ENCODE peak calls at places on chromosomes 13 and 19, in four cellular contexts. B is GM23338, Z is GM12865, K is astrocyte of the cerebellum. G is an unnamed sample.

GRCh38 chr13:41061914-41062837 is 867 bp downstream of the WBP4 start:
- DNase-seq in B (peak; percentile 76), Z (no peak), K (peak; percentile 20), G (no peak)

GRCh38 chr13:28486144-28486543 is 8.8 kb downstream of the FLT1 start:
- DNase-seq in B (no peak), Z (no peak), K (no peak), G (no peak)

GRCh38 chr13:88153353-88153752 is 482.2 kb downstream of the SLITRK5 start:
- DNase-seq in B (no peak), Z (no peak), K (no peak), G (no peak)

GRCh38 chr13:30745917-30746686 is 10.8 kb downstream of the ALOX5AP start:
- DNase-seq in B (no peak), Z (no peak), K (no peak), G (no peak)

GRCh38 chr19:30539315-30539714 is 167.1 kb downstream of the ZNF536 start:
- DNase-seq in B (no peak), Z (no peak), K (no peak), G (no peak)

GRCh38 chr19:21328402-21328801 is 808 bp downstream of the ZNF708 start:
- DNase-seq in B (peak; percentile 65), Z (peak; percentile 23), K (no peak), G (no peak)

GRCh38 chr13:24995225-24995804 is 100.6 kb upstream of the PABPC3 start:
- DNase-seq in B (peak; percentile 96), Z (peak; percentile 84), K (peak; percentile 80), G (no peak)

GRCh38 chr19:48344892-48345291 is 18.8 kb downstream of the TMEM143 start:
- DNase-seq in B (peak; percentile 70), Z (no peak), K (no peak), G (no peak)

GRCh38 chr19:13100871-13101589 is 1.6 kb downstream of the LYL1 start:
- DNase-seq in B (peak; percentile 76), Z (no peak), K (no peak), G (no peak)

GRCh38 chr13:98050041-98050466 is 92.8 kb upstream of the FARP1 start:
- DNase-seq in B (no peak), Z (no peak), K (no peak), G (no peak)

GRCh38 chr19:4139614-4140236 is 13.7 kb upstream of the CREB3L3 start:
- DNase-seq in B (peak; percentile 83), Z (peak; percentile 77), K (no peak), G (no peak)

GRCh38 chr13:101399365-101399764 is 16.9 kb downstream of the NALCN start:
- DNase-seq in B (no peak), Z (no peak), K (no peak), G (no peak)

GRCh38 chr19:10379880-10380310 is 477 bp downstream of the TYK2 start:
- DNase-seq in B (no peak), Z (no peak), K (no peak), G (no peak)

GRCh38 chr19:29266603-29267002 is 53.7 kb upstream of the UQCRFS1 start:
- DNase-seq in B (no peak), Z (no peak), K (no peak), G (no peak)

GRCh38 chr13:48121733-48122132 is 26.8 kb upstream of the MED4 start:
- DNase-seq in B (no peak), Z (no peak), K (no peak), G (no peak)

GRCh38 chr13:32142956-32143375 is 111.4 kb downstream of the FRY start:
- DNase-seq in B (peak; percentile 82), Z (no peak), K (no peak), G (peak; percentile 96)

GRCh38 chr19:7928741-7929701 is 3.1 kb upstream of the CTXN1 start:
- DNase-seq in B (peak; percentile 89), Z (peak; percentile 72), K (peak; percentile 76), G (peak; percentile 35)

GRCh38 chr19:5753743-5754142 is 30.8 kb downstream of the PRR22 start:
- DNase-seq in B (no peak), Z (no peak), K (no peak), G (no peak)

GRCh38 chr19:34173145-34173956 is 1.0 kb downstream of the LSM14A start:
- DNase-seq in B (peak; percentile 92), Z (peak; percentile 36), K (peak; percentile 12), G (no peak)

GRCh38 chr13:107244241-107244640 is 676.3 kb upstream of the ARGLU1 start:
- DNase-seq in B (no peak), Z (no peak), K (no peak), G (no peak)

GRCh38 chr19:5466814-5467291 is 11.6 kb downstream of the ZNRF4 start:
- DNase-seq in B (no peak), Z (no peak), K (no peak), G (no peak)

GRCh38 chr19:3184847-3185481 is 766 bp upstream of the NCLN start:
- DNase-seq in B (peak; percentile 82), Z (peak; percentile 78), K (peak; percentile 46), G (no peak)

GRCh38 chr13:80828759-80829158 is 487.8 kb upstream of the SPRY2 start:
- DNase-seq in B (no peak), Z (no peak), K (no peak), G (no peak)

GRCh38 chr13:26785845-26786630 is 25.5 kb upstream of the GPR12 start:
- DNase-seq in B (peak; percentile 79), Z (peak; percentile 19), K (no peak), G (no peak)

GRCh38 chr13:46170268-46170667 is 11.7 kb downstream of the LCP1 start:
- DNase-seq in B (peak; percentile 34), Z (no peak), K (no peak), G (no peak)

GRCh38 chr13:46166947-46167610 is 14.9 kb downstream of the LCP1 start:
- DNase-seq in B (peak; percentile 7), Z (no peak), K (no peak), G (no peak)

GRCh38 chr13:46166221-46166584 is 15.8 kb downstream of the LCP1 start:
- DNase-seq in B (no peak), Z (peak; percentile 49), K (no peak), G (no peak)

GRCh38 chr13:46168818-46169217 is 13.2 kb downstream of the LCP1 start:
- DNase-seq in B (no peak), Z (no peak), K (no peak), G (no peak)

GRCh38 chr13:46168341-46168740 is 13.6 kb downstream of the LCP1 start:
- DNase-seq in B (no peak), Z (peak; percentile 76), K (no peak), G (no peak)
- H3K4me3 ChIP-seq in B (no peak overlapping the region), Z (peak overlapping the region; percentile 66), K (no peak overlapping the region), G (no peak overlapping the region)

GRCh38 chr19:38733493-38734175 is 10.6 kb downstream of the CAPN12 start:
- DNase-seq in B (no peak), Z (no peak), K (no peak), G (no peak)
- H3K4me3 ChIP-seq in B (peak overlapping the region; percentile 69), Z (no peak overlapping the region), K (no peak overlapping the region), G (no peak overlapping the region)

DNA sequence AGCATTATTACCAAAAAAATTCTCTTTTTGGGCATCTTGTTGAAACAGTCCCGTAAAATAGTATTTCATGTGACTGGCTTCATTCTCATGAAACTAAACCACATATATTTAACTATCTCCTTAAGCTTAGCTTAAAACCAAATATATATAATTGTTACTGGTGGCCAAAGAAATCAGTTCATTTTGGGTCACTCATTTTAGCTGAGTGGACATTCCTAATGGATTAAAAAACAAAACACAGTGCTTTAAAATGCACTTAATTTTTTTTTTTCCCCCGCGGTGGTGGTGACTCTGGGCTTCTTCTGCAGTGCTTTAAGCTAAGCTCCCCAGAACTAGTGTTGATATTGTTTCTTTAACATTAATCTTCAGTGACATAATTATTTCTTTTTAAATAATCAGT is 540.1 kb downstream of the GPC6 start:
- DNase-seq in B (no peak), Z (no peak), K (no peak), G (no peak)
- H3K4me3 ChIP-seq in B (no peak overlapping the region), Z (no peak overlapping the region), K (no peak overlapping the region), G (no peak overlapping the region)

GRCh38 chr13:113890758-113891480 is 27.0 kb upstream of the GAS6 start:
- DNase-seq in B (peak; percentile 52), Z (no peak), K (no peak), G (no peak)
- H3K4me3 ChIP-seq in B (no peak overlapping the region), Z (no peak overlapping the region), K (no peak overlapping the region), G (no peak overlapping the region)

GRCh38 chr13:114179087-114179658 is at the start of gene CFAP97D2:
- DNase-seq in B (peak; percentile 32), Z (no peak), K (no peak), G (no peak)
- H3K4me3 ChIP-seq in B (no peak within 1 kb of the TSS), Z (no peak within 1 kb of the TSS), K (no peak within 1 kb of the TSS), G (no peak within 1 kb of the TSS)

DNA sequence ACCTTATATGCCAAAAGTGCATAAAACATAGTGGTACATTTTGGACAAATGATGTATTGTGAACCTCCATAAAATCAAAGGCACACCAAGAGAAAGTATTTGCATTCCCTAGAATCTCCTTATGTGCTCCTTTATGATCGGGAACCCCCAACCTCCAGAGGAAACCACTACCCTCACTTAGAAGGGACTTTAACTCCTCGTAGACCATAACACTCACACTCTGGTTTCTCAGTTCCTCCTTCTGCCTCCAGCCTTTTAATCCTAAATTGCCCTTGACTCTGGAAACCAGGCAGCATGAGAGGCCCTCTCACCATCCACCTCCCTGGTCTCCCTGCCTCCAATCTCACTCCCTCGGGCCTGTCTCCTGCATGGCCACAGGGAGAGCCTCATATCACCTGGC is 9.8 kb upstream of the KCNN4 start:
- DNase-seq in B (no peak), Z (peak; percentile 46), K (no peak), G (no peak)
- H3K4me3 ChIP-seq in B (no peak overlapping the region), Z (no peak overlapping the region), K (no peak overlapping the region), G (no peak overlapping the region)

GRCh38 chr19:825897-826640 is 1.6 kb upstream of the AZU1 start:
- DNase-seq in B (no peak), Z (no peak), K (no peak), G (no peak)

GRCh38 chr19:824885-825284 is 2.8 kb upstream of the AZU1 start:
- DNase-seq in B (no peak), Z (no peak), K (no peak), G (no peak)

GRCh38 chr19:829129-829758 is 1.6 kb downstream of the AZU1 start:
- DNase-seq in B (no peak), Z (no peak), K (no peak), G (no peak)

GRCh38 chr19:827710-828321 is at the start of gene AZU1:
- DNase-seq in B (no peak), Z (no peak), K (no peak), G (no peak)

DNA sequence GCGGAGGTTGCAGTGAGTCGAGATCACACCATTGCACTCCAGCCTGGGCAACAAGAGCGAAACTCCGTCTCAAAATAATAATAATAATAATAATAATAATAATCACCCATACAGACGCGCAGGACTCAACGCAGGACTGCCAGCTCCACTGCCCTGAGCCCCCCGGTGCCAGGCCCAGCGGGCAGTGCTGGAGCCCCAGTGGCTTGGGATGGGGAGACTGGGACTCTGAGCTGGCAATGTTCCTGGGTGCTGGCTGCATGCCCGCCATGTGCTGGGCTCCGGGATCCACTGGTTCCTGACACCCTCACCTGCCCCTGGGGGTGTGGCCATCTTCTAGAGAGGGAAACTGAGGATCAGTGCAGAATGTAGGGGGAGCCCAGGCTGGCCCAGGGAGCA is 325 bp upstream of the AZU1 start:
- DNase-seq in B (no peak), Z (no peak), K (no peak), G (no peak)
- H3K4me3 ChIP-seq in B (no peak overlapping the region), Z (no peak overlapping the region), K (no peak overlapping the region), G (no peak overlapping the region)

G was measured in retinal pigment epithelial cell.